ENCODE peak calls at places on chromosomes 7 and 10, in ten cellular contexts. Y is BE2C; E is stimulated activated CD8-positive, alpha-beta memory T cell treated with anti-CD3 and anti-CD28 coated beads, Interleukin-12 subunit alpha, Interleukin-12 subunit beta, amount 100 ng/mL, for 4 hours; Q is NCI-H748 treated with DMSO at 0.1 percent for 48 hours; V is NCI-H1105 treated with DMSO at 0.1 percent for 48 hours; P is COR-L47; W is GDM1; S is HFF-Myc; J is activated naive CD8-positive, alpha-beta T cell treated with anti-CD3 and anti-CD28 coated beads for 36 hours; H is kidney tubule cell. C is an unnamed sample.

GRCh38 chr10:114766470-114766869 is 55.1 kb upstream of the FHIP2A start:
- DNase-seq in J (no peak), S (no peak), Y (no peak), E (no peak), Q (no peak), V (no peak), W (no peak), H (peak; percentile 61), P (no peak), C (no peak)

GRCh38 chr10:103917326-103918052 is 495 bp downstream of the STN1 start:
- DNase-seq in W (peak; percentile 56), H (no peak), V (no peak), Q (no peak), E (no peak), S (no peak), P (no peak), J (peak; percentile 44), Y (peak; percentile 39), C (peak; percentile 27)

GRCh38 chr10:14648042-14648765 is 126.5 kb downstream of the FAM107B start:
- DNase-seq in Q (peak; percentile 84), S (peak; percentile 35), H (peak; percentile 76), W (peak; percentile 44), Y (peak; percentile 74), J (peak; percentile 64), E (peak; percentile 48), P (peak; percentile 77), V (peak; percentile 86), C (peak; percentile 54)

GRCh38 chr7:514651-515598 is 4.7 kb downstream of the PDGFA start:
- DNase-seq in Y (no peak), H (no peak), S (no peak), Q (no peak), J (no peak), E (no peak), W (no peak), V (no peak), P (peak; percentile 63), C (peak; percentile 35)

GRCh38 chr10:84543077-84543476 is 214.7 kb downstream of the CCSER2 start:
- DNase-seq in V (no peak), Y (peak; percentile 19), P (no peak), E (no peak), W (no peak), S (no peak), J (no peak), Q (no peak), H (no peak), C (no peak)

GRCh38 chr7:38512704-38513103 is 118.5 kb downstream of the AMPH start:
- DNase-seq in S (no peak), E (no peak), J (no peak), V (no peak), H (peak; percentile 6), Y (no peak), P (no peak), Q (no peak), W (no peak), C (no peak)

GRCh38 chr7:2738110-2738509 is 50.1 kb downstream of the AMZ1 start:
- DNase-seq in H (no peak), Q (no peak), J (no peak), P (no peak), E (no peak), V (no peak), W (peak; percentile 67), S (no peak), Y (no peak), C (no peak)

GRCh38 chr7:20199015-20199737 is 18.0 kb downstream of the MACC1 start:
- DNase-seq in P (peak; percentile 72), E (no peak), W (peak; percentile 90), Y (peak; percentile 52), J (peak; percentile 14), V (peak; percentile 72), H (peak; percentile 100), S (no peak), Q (peak; percentile 79), C (no peak)

GRCh38 chr10:70903262-70903921 is 15.0 kb upstream of the PCBD1 start:
- DNase-seq in V (peak; percentile 30), S (no peak), Y (peak; percentile 76), W (peak; percentile 23), P (peak; percentile 43), J (peak; percentile 32), Q (no peak), E (no peak), H (peak; percentile 50), C (peak; percentile 78)

GRCh38 chr7:108147031-108147563 is 16.9 kb upstream of the LAMB4 start:
- DNase-seq in H (no peak), W (no peak), S (no peak), Q (no peak), J (no peak), E (no peak), Y (peak; percentile 69), P (peak; percentile 89), V (peak; percentile 96), C (peak; percentile 86)

GRCh38 chr10:117471344-117471874 is 71.1 kb upstream of the EMX2 start:
- DNase-seq in Y (no peak), J (no peak), Q (no peak), V (no peak), H (no peak), S (no peak), P (no peak), W (no peak), E (no peak), C (no peak)

GRCh38 chr7:84248267-84248666 is 53.7 kb upstream of the SEMA3A start:
- DNase-seq in H (peak; percentile 26), Y (no peak), S (no peak), P (no peak), V (no peak), Q (no peak), E (no peak), W (no peak), J (no peak), C (no peak)

GRCh38 chr7:6545398-6546126 is 5.7 kb downstream of the GRID2IP start:
- DNase-seq in E (no peak), Q (no peak), W (no peak), H (no peak), P (no peak), V (no peak), J (no peak), Y (no peak), S (no peak), C (no peak)

GRCh38 chr10:6507311-6507710 is 72.8 kb downstream of the PRKCQ start:
- DNase-seq in S (no peak), V (no peak), Q (no peak), J (peak; percentile 59), H (no peak), W (no peak), Y (no peak), E (no peak), P (no peak), C (no peak)

GRCh38 chr10:71426058-71426605 is 29.4 kb downstream of the CDH23 start:
- DNase-seq in Q (no peak), H (no peak), S (no peak), V (no peak), W (no peak), P (no peak), J (no peak), E (no peak), Y (no peak), C (no peak)

GRCh38 chr7:3649250-3649649 is 348.2 kb downstream of the SDK1 start:
- DNase-seq in S (no peak), H (peak; percentile 6), Q (no peak), P (no peak), J (no peak), E (no peak), W (no peak), V (no peak), Y (no peak), C (no peak)

GRCh38 chr10:96418582-96418981 is 59.8 kb upstream of the OPALIN start:
- DNase-seq in J (no peak), E (no peak), Q (no peak), P (no peak), H (no peak), S (no peak), Y (no peak), V (no peak), W (no peak), C (no peak)

GRCh38 chr10:110664483-110665420 is 20.6 kb downstream of the RBM20 start:
- DNase-seq in P (no peak), V (no peak), E (no peak), S (peak; percentile 74), J (no peak), Y (peak; percentile 32), W (no peak), H (peak; percentile 92), Q (no peak), C (no peak)

GRCh38 chr10:67837519-67838314 is at the start of gene DNAJC12:
- DNase-seq in S (peak; percentile 84), P (peak; percentile 18), E (no peak), V (peak; percentile 37), W (peak; percentile 1), J (no peak), H (peak; percentile 38), Y (peak; percentile 23), Q (peak; percentile 58), C (peak; percentile 15)

GRCh38 chr10:112957589-112958202 is 7.6 kb downstream of the TCF7L2 start:
- DNase-seq in V (no peak), P (no peak), W (no peak), S (no peak), J (no peak), E (no peak), H (peak; percentile 26), Y (no peak), Q (no peak), C (no peak)

GRCh38 chr10:17423641-17424186 is 30.7 kb downstream of the ST8SIA6 start:
- DNase-seq in P (no peak), Y (no peak), V (no peak), H (no peak), W (no peak), J (no peak), S (no peak), Q (no peak), E (no peak), C (no peak)

GRCh38 chr10:73262105-73262730 is 9.8 kb upstream of the MRPS16 start:
- DNase-seq in E (no peak), S (no peak), Q (no peak), P (no peak), V (no peak), J (no peak), W (no peak), H (peak; percentile 92), Y (peak; percentile 29), C (no peak)

GRCh38 chr7:115910541-115911164 is 119.9 kb downstream of the TFEC start:
- DNase-seq in Q (peak; percentile 83), S (peak; percentile 31), Y (no peak), H (peak; percentile 54), J (no peak), E (no peak), P (peak; percentile 24), W (peak; percentile 30), V (peak; percentile 63), C (no peak)

GRCh38 chr7:29398011-29398410 is 165.6 kb upstream of the PRR15 start:
- DNase-seq in Q (peak; percentile 71), E (no peak), Y (no peak), H (no peak), W (no peak), J (no peak), V (peak; percentile 54), P (peak; percentile 57), S (no peak), C (no peak)

GRCh38 chr10:97319671-97320479 is 804 bp downstream of the FRAT1 start:
- DNase-seq in S (no peak), E (peak; percentile 44), Q (no peak), W (peak; percentile 30), Y (peak; percentile 59), V (no peak), H (peak; percentile 51), J (peak; percentile 79), P (no peak), C (peak; percentile 61)

GRCh38 chr7:69067397-69067796 is 530.9 kb upstream of the AUTS2 start:
- DNase-seq in Q (peak; percentile 17), H (peak; percentile 39), J (no peak), W (no peak), E (no peak), P (peak; percentile 2), S (no peak), Y (peak; percentile 53), V (no peak), C (peak; percentile 74)

GRCh38 chr7:98295467-98296220 is 14.2 kb downstream of the BRI3 start:
- DNase-seq in Y (no peak), H (no peak), Q (no peak), V (no peak), W (no peak), J (no peak), S (no peak), P (no peak), E (no peak), C (no peak)

C was measured in WERI-Rb-1.